ENCODE peak calls at places on chromosomes 7 and 10, in ten cellular contexts. One of them, this sample, is unnamed.

GRCh38 chr10:78471723-78472541 is 438.3 kb downstream of the RPS24 start:
- DNase-seq in transverse colon: no peak
- DNase-seq in erythroblast: no peak
- DNase-seq in body of pancreas: no peak
- DNase-seq in COR-L47: no peak
- DNase-seq in myocyte: no peak
- DNase-seq in naive B cell: no peak
- DNase-seq in endothelial cell: no peak
- DNase-seq in left kidney: peak; percentile 88
- DNase-seq in activated T-helper 2 cell treated with anti-CD3 and anti-CD28 coated beads, Interferon-gamma antibody, Interleukin-2, Interleukin-4, amounts not matched to agents 10 μg/mL and 5 μg/mL and 100 μg/mL, durations not matched to agents 14 hours and 24 hours and 36 hours: no peak
- DNase-seq in this sample: no peak

GRCh38 chr10:48444266-48444665 is 137.8 kb downstream of the MAPK8 start:
- DNase-seq in endothelial cell: no peak
- DNase-seq in erythroblast: peak; percentile 65
- DNase-seq in myocyte: peak; percentile 63
- DNase-seq in left kidney: peak; percentile 58
- DNase-seq in transverse colon: no peak
- DNase-seq in activated T-helper 2 cell treated with anti-CD3 and anti-CD28 coated beads, Interferon-gamma antibody, Interleukin-2, Interleukin-4, amounts not matched to agents 10 μg/mL and 5 μg/mL and 100 μg/mL, durations not matched to agents 14 hours and 24 hours and 36 hours: no peak
- DNase-seq in body of pancreas: no peak
- DNase-seq in COR-L47: peak; percentile 64
- DNase-seq in naive B cell: no peak
- DNase-seq in this sample: no peak

GRCh38 chr7:82012453-82012852 is 242.6 kb upstream of the HGF start:
- DNase-seq in erythroblast: no peak
- DNase-seq in body of pancreas: no peak
- DNase-seq in endothelial cell: no peak
- DNase-seq in naive B cell: no peak
- DNase-seq in transverse colon: no peak
- DNase-seq in myocyte: peak; percentile 9
- DNase-seq in COR-L47: no peak
- DNase-seq in activated T-helper 2 cell treated with anti-CD3 and anti-CD28 coated beads, Interferon-gamma antibody, Interleukin-2, Interleukin-4, amounts not matched to agents 10 μg/mL and 5 μg/mL and 100 μg/mL, durations not matched to agents 14 hours and 24 hours and 36 hours: no peak
- DNase-seq in left kidney: no peak
- DNase-seq in this sample: peak; percentile 44

GRCh38 chr7:47153076-47153475 is 428.8 kb downstream of the TNS3 start:
- DNase-seq in naive B cell: no peak
- DNase-seq in myocyte: peak; percentile 92
- DNase-seq in transverse colon: no peak
- DNase-seq in left kidney: peak; percentile 67
- DNase-seq in activated T-helper 2 cell treated with anti-CD3 and anti-CD28 coated beads, Interferon-gamma antibody, Interleukin-2, Interleukin-4, amounts not matched to agents 10 μg/mL and 5 μg/mL and 100 μg/mL, durations not matched to agents 14 hours and 24 hours and 36 hours: no peak
- DNase-seq in endothelial cell: no peak
- DNase-seq in body of pancreas: peak; percentile 83
- DNase-seq in erythroblast: no peak
- DNase-seq in COR-L47: peak; percentile 56
- DNase-seq in this sample: no peak

GRCh38 chr7:38929460-38930171 is 20.6 kb upstream of the VPS41 start:
- DNase-seq in left kidney: peak; percentile 18
- DNase-seq in COR-L47: no peak
- DNase-seq in activated T-helper 2 cell treated with anti-CD3 and anti-CD28 coated beads, Interferon-gamma antibody, Interleukin-2, Interleukin-4, amounts not matched to agents 10 μg/mL and 5 μg/mL and 100 μg/mL, durations not matched to agents 14 hours and 24 hours and 36 hours: no peak
- DNase-seq in endothelial cell: no peak
- DNase-seq in body of pancreas: peak; percentile 25
- DNase-seq in naive B cell: no peak
- DNase-seq in myocyte: no peak
- DNase-seq in transverse colon: no peak
- DNase-seq in erythroblast: no peak
- DNase-seq in this sample: no peak

GRCh38 chr10:12448729-12449391 is 99.5 kb downstream of the CAMK1D start:
- DNase-seq in activated T-helper 2 cell treated with anti-CD3 and anti-CD28 coated beads, Interferon-gamma antibody, Interleukin-2, Interleukin-4, amounts not matched to agents 10 μg/mL and 5 μg/mL and 100 μg/mL, durations not matched to agents 14 hours and 24 hours and 36 hours: peak; percentile 76
- DNase-seq in endothelial cell: no peak
- DNase-seq in transverse colon: peak; percentile 43
- DNase-seq in naive B cell: peak; percentile 11
- DNase-seq in myocyte: peak; percentile 70
- DNase-seq in body of pancreas: peak; percentile 39
- DNase-seq in left kidney: no peak
- DNase-seq in COR-L47: no peak
- DNase-seq in erythroblast: peak; percentile 9
- DNase-seq in this sample: no peak

GRCh38 chr7:3197567-3198212 is 103.4 kb upstream of the SDK1 start:
- DNase-seq in COR-L47: no peak
- DNase-seq in endothelial cell: no peak
- DNase-seq in erythroblast: no peak
- DNase-seq in transverse colon: no peak
- DNase-seq in activated T-helper 2 cell treated with anti-CD3 and anti-CD28 coated beads, Interferon-gamma antibody, Interleukin-2, Interleukin-4, amounts not matched to agents 10 μg/mL and 5 μg/mL and 100 μg/mL, durations not matched to agents 14 hours and 24 hours and 36 hours: no peak
- DNase-seq in left kidney: peak; percentile 52
- DNase-seq in naive B cell: no peak
- DNase-seq in body of pancreas: no peak
- DNase-seq in myocyte: no peak
- DNase-seq in this sample: no peak

GRCh38 chr7:156611393-156612010 is 29.1 kb upstream of the RNF32 start:
- DNase-seq in erythroblast: no peak
- DNase-seq in myocyte: no peak
- DNase-seq in transverse colon: no peak
- DNase-seq in naive B cell: no peak
- DNase-seq in endothelial cell: no peak
- DNase-seq in activated T-helper 2 cell treated with anti-CD3 and anti-CD28 coated beads, Interferon-gamma antibody, Interleukin-2, Interleukin-4, amounts not matched to agents 10 μg/mL and 5 μg/mL and 100 μg/mL, durations not matched to agents 14 hours and 24 hours and 36 hours: no peak
- DNase-seq in left kidney: peak; percentile 54
- DNase-seq in COR-L47: no peak
- DNase-seq in body of pancreas: no peak
- DNase-seq in this sample: no peak

GRCh38 chr7:95478139-95479037 is 7.4 kb upstream of the ASB4 start:
- DNase-seq in body of pancreas: peak; percentile 34
- DNase-seq in transverse colon: peak; percentile 42
- DNase-seq in endothelial cell: peak; percentile 40
- DNase-seq in activated T-helper 2 cell treated with anti-CD3 and anti-CD28 coated beads, Interferon-gamma antibody, Interleukin-2, Interleukin-4, amounts not matched to agents 10 μg/mL and 5 μg/mL and 100 μg/mL, durations not matched to agents 14 hours and 24 hours and 36 hours: no peak
- DNase-seq in left kidney: peak; percentile 83
- DNase-seq in naive B cell: no peak
- DNase-seq in erythroblast: no peak
- DNase-seq in myocyte: peak; percentile 74
- DNase-seq in COR-L47: peak; percentile 70
- DNase-seq in this sample: no peak

GRCh38 chr7:133977409-133978274 is 149.5 kb upstream of the LRGUK start:
- DNase-seq in left kidney: no peak
- DNase-seq in endothelial cell: no peak
- DNase-seq in activated T-helper 2 cell treated with anti-CD3 and anti-CD28 coated beads, Interferon-gamma antibody, Interleukin-2, Interleukin-4, amounts not matched to agents 10 μg/mL and 5 μg/mL and 100 μg/mL, durations not matched to agents 14 hours and 24 hours and 36 hours: no peak
- DNase-seq in COR-L47: no peak
- DNase-seq in myocyte: no peak
- DNase-seq in body of pancreas: no peak
- DNase-seq in naive B cell: no peak
- DNase-seq in transverse colon: no peak
- DNase-seq in erythroblast: no peak
- DNase-seq in this sample: no peak

GRCh38 chr7:18445916-18446520 is 49.5 kb upstream of the HDAC9 start:
- DNase-seq in erythroblast: no peak
- DNase-seq in body of pancreas: no peak
- DNase-seq in left kidney: no peak
- DNase-seq in COR-L47: no peak
- DNase-seq in endothelial cell: no peak
- DNase-seq in activated T-helper 2 cell treated with anti-CD3 and anti-CD28 coated beads, Interferon-gamma antibody, Interleukin-2, Interleukin-4, amounts not matched to agents 10 μg/mL and 5 μg/mL and 100 μg/mL, durations not matched to agents 14 hours and 24 hours and 36 hours: no peak
- DNase-seq in naive B cell: no peak
- DNase-seq in transverse colon: no peak
- DNase-seq in myocyte: no peak
- DNase-seq in this sample: no peak

GRCh38 chr7:73978681-73979563 is 49.1 kb upstream of the ELN start:
- DNase-seq in endothelial cell: peak; percentile 49
- DNase-seq in COR-L47: no peak
- DNase-seq in erythroblast: peak; percentile 47
- DNase-seq in activated T-helper 2 cell treated with anti-CD3 and anti-CD28 coated beads, Interferon-gamma antibody, Interleukin-2, Interleukin-4, amounts not matched to agents 10 μg/mL and 5 μg/mL and 100 μg/mL, durations not matched to agents 14 hours and 24 hours and 36 hours: no peak
- DNase-seq in transverse colon: peak; percentile 93
- DNase-seq in left kidney: peak; percentile 84
- DNase-seq in naive B cell: no peak
- DNase-seq in myocyte: peak; percentile 73
- DNase-seq in body of pancreas: peak; percentile 92
- DNase-seq in this sample: peak; percentile 38

GRCh38 chr7:17816903-17817302 is 123.4 kb downstream of the SNX13 start:
- DNase-seq in transverse colon: no peak
- DNase-seq in body of pancreas: no peak
- DNase-seq in naive B cell: no peak
- DNase-seq in COR-L47: no peak
- DNase-seq in endothelial cell: no peak
- DNase-seq in erythroblast: no peak
- DNase-seq in myocyte: no peak
- DNase-seq in left kidney: no peak
- DNase-seq in activated T-helper 2 cell treated with anti-CD3 and anti-CD28 coated beads, Interferon-gamma antibody, Interleukin-2, Interleukin-4, amounts not matched to agents 10 μg/mL and 5 μg/mL and 100 μg/mL, durations not matched to agents 14 hours and 24 hours and 36 hours: no peak
- DNase-seq in this sample: no peak

GRCh38 chr10:128035557-128035973 is 90.7 kb downstream of the MKI67 start:
- DNase-seq in activated T-helper 2 cell treated with anti-CD3 and anti-CD28 coated beads, Interferon-gamma antibody, Interleukin-2, Interleukin-4, amounts not matched to agents 10 μg/mL and 5 μg/mL and 100 μg/mL, durations not matched to agents 14 hours and 24 hours and 36 hours: peak; percentile 37
- DNase-seq in endothelial cell: peak; percentile 74
- DNase-seq in erythroblast: peak; percentile 21
- DNase-seq in transverse colon: peak; percentile 68
- DNase-seq in body of pancreas: peak; percentile 34
- DNase-seq in naive B cell: peak; percentile 52
- DNase-seq in myocyte: peak; percentile 55
- DNase-seq in COR-L47: no peak
- DNase-seq in left kidney: peak; percentile 27
- DNase-seq in this sample: no peak

GRCh38 chr10:6201511-6201975 is 1.2 kb upstream of the PFKFB3 start:
- DNase-seq in left kidney: peak; percentile 88
- DNase-seq in erythroblast: peak; percentile 33
- DNase-seq in endothelial cell: peak; percentile 56
- DNase-seq in naive B cell: peak; percentile 58
- DNase-seq in transverse colon: peak; percentile 80
- DNase-seq in COR-L47: no peak
- DNase-seq in myocyte: peak; percentile 53
- DNase-seq in activated T-helper 2 cell treated with anti-CD3 and anti-CD28 coated beads, Interferon-gamma antibody, Interleukin-2, Interleukin-4, amounts not matched to agents 10 μg/mL and 5 μg/mL and 100 μg/mL, durations not matched to agents 14 hours and 24 hours and 36 hours: peak; percentile 83
- DNase-seq in body of pancreas: peak; percentile 84
- DNase-seq in this sample: no peak

GRCh38 chr10:47452495-47453434 is 31.1 kb downstream of the ANXA8 start:
- DNase-seq in endothelial cell: no peak
- DNase-seq in body of pancreas: no peak
- DNase-seq in COR-L47: no peak
- DNase-seq in naive B cell: no peak
- DNase-seq in left kidney: peak; percentile 38
- DNase-seq in transverse colon: no peak
- DNase-seq in activated T-helper 2 cell treated with anti-CD3 and anti-CD28 coated beads, Interferon-gamma antibody, Interleukin-2, Interleukin-4, amounts not matched to agents 10 μg/mL and 5 μg/mL and 100 μg/mL, durations not matched to agents 14 hours and 24 hours and 36 hours: no peak
- DNase-seq in erythroblast: no peak
- DNase-seq in myocyte: peak; percentile 43
- DNase-seq in this sample: no peak

GRCh38 chr7:12942599-12942998 is 255.2 kb downstream of the ARL4A start:
- DNase-seq in activated T-helper 2 cell treated with anti-CD3 and anti-CD28 coated beads, Interferon-gamma antibody, Interleukin-2, Interleukin-4, amounts not matched to agents 10 μg/mL and 5 μg/mL and 100 μg/mL, durations not matched to agents 14 hours and 24 hours and 36 hours: no peak
- DNase-seq in naive B cell: no peak
- DNase-seq in endothelial cell: no peak
- DNase-seq in erythroblast: no peak
- DNase-seq in COR-L47: peak; percentile 62
- DNase-seq in myocyte: no peak
- DNase-seq in transverse colon: no peak
- DNase-seq in left kidney: peak; percentile 52
- DNase-seq in body of pancreas: peak; percentile 43
- DNase-seq in this sample: no peak

GRCh38 chr7:157035302-157035701 is 24.8 kb upstream of the MNX1 start:
- DNase-seq in body of pancreas: no peak
- DNase-seq in myocyte: no peak
- DNase-seq in erythroblast: no peak
- DNase-seq in COR-L47: no peak
- DNase-seq in naive B cell: no peak
- DNase-seq in left kidney: no peak
- DNase-seq in transverse colon: no peak
- DNase-seq in endothelial cell: no peak
- DNase-seq in activated T-helper 2 cell treated with anti-CD3 and anti-CD28 coated beads, Interferon-gamma antibody, Interleukin-2, Interleukin-4, amounts not matched to agents 10 μg/mL and 5 μg/mL and 100 μg/mL, durations not matched to agents 14 hours and 24 hours and 36 hours: no peak
- DNase-seq in this sample: no peak

GRCh38 chr7:111735661-111736323 is 173.5 kb upstream of the IMMP2L start:
- DNase-seq in erythroblast: peak; percentile 58
- DNase-seq in endothelial cell: peak; percentile 74
- DNase-seq in COR-L47: peak; percentile 63
- DNase-seq in naive B cell: peak; percentile 34
- DNase-seq in myocyte: peak; percentile 90
- DNase-seq in activated T-helper 2 cell treated with anti-CD3 and anti-CD28 coated beads, Interferon-gamma antibody, Interleukin-2, Interleukin-4, amounts not matched to agents 10 μg/mL and 5 μg/mL and 100 μg/mL, durations not matched to agents 14 hours and 24 hours and 36 hours: peak; percentile 22
- DNase-seq in left kidney: peak; percentile 84
- DNase-seq in transverse colon: peak; percentile 50
- DNase-seq in body of pancreas: peak; percentile 58
- DNase-seq in this sample: peak; percentile 69

GRCh38 chr7:47724335-47724982 is 142.5 kb upstream of the TNS3 start:
- DNase-seq in erythroblast: no peak
- DNase-seq in endothelial cell: no peak
- DNase-seq in myocyte: peak; percentile 72
- DNase-seq in transverse colon: no peak
- DNase-seq in COR-L47: no peak
- DNase-seq in left kidney: peak; percentile 83
- DNase-seq in body of pancreas: no peak
- DNase-seq in naive B cell: no peak
- DNase-seq in activated T-helper 2 cell treated with anti-CD3 and anti-CD28 coated beads, Interferon-gamma antibody, Interleukin-2, Interleukin-4, amounts not matched to agents 10 μg/mL and 5 μg/mL and 100 μg/mL, durations not matched to agents 14 hours and 24 hours and 36 hours: no peak
- DNase-seq in this sample: no peak

GRCh38 chr7:137944168-137944567 is 57.7 kb downstream of the CREB3L2 start:
- DNase-seq in myocyte: peak; percentile 62
- DNase-seq in erythroblast: no peak
- DNase-seq in endothelial cell: no peak
- DNase-seq in naive B cell: no peak
- DNase-seq in COR-L47: peak; percentile 5
- DNase-seq in activated T-helper 2 cell treated with anti-CD3 and anti-CD28 coated beads, Interferon-gamma antibody, Interleukin-2, Interleukin-4, amounts not matched to agents 10 μg/mL and 5 μg/mL and 100 μg/mL, durations not matched to agents 14 hours and 24 hours and 36 hours: no peak
- DNase-seq in transverse colon: no peak
- DNase-seq in body of pancreas: no peak
- DNase-seq in left kidney: no peak
- DNase-seq in this sample: no peak

GRCh38 chr7:20793686-20794394 is 7.2 kb upstream of the SP8 start:
- DNase-seq in naive B cell: no peak
- DNase-seq in COR-L47: peak; percentile 56
- DNase-seq in body of pancreas: no peak
- DNase-seq in endothelial cell: no peak
- DNase-seq in transverse colon: no peak
- DNase-seq in left kidney: peak; percentile 44
- DNase-seq in erythroblast: no peak
- DNase-seq in myocyte: no peak
- DNase-seq in activated T-helper 2 cell treated with anti-CD3 and anti-CD28 coated beads, Interferon-gamma antibody, Interleukin-2, Interleukin-4, amounts not matched to agents 10 μg/mL and 5 μg/mL and 100 μg/mL, durations not matched to agents 14 hours and 24 hours and 36 hours: no peak
- DNase-seq in this sample: no peak

GRCh38 chr10:26335574-26336093 is 102.5 kb upstream of the APBB1IP start:
- DNase-seq in activated T-helper 2 cell treated with anti-CD3 and anti-CD28 coated beads, Interferon-gamma antibody, Interleukin-2, Interleukin-4, amounts not matched to agents 10 μg/mL and 5 μg/mL and 100 μg/mL, durations not matched to agents 14 hours and 24 hours and 36 hours: no peak
- DNase-seq in naive B cell: no peak
- DNase-seq in body of pancreas: no peak
- DNase-seq in myocyte: no peak
- DNase-seq in COR-L47: no peak
- DNase-seq in erythroblast: no peak
- DNase-seq in transverse colon: no peak
- DNase-seq in endothelial cell: no peak
- DNase-seq in left kidney: no peak
- DNase-seq in this sample: no peak

GRCh38 chr7:98565114-98565513 is 52.0 kb upstream of the NPTX2 start:
- DNase-seq in erythroblast: no peak
- DNase-seq in transverse colon: no peak
- DNase-seq in endothelial cell: no peak
- DNase-seq in myocyte: no peak
- DNase-seq in COR-L47: no peak
- DNase-seq in naive B cell: no peak
- DNase-seq in activated T-helper 2 cell treated with anti-CD3 and anti-CD28 coated beads, Interferon-gamma antibody, Interleukin-2, Interleukin-4, amounts not matched to agents 10 μg/mL and 5 μg/mL and 100 μg/mL, durations not matched to agents 14 hours and 24 hours and 36 hours: no peak
- DNase-seq in body of pancreas: no peak
- DNase-seq in left kidney: no peak
- DNase-seq in this sample: no peak

GRCh38 chr7:92809397-92810241 is 26.8 kb downstream of the CDK6 start:
- DNase-seq in erythroblast: peak; percentile 88
- DNase-seq in body of pancreas: peak; percentile 91
- DNase-seq in transverse colon: peak; percentile 81
- DNase-seq in left kidney: peak; percentile 87
- DNase-seq in COR-L47: no peak
- DNase-seq in naive B cell: no peak
- DNase-seq in endothelial cell: peak; percentile 24
- DNase-seq in myocyte: peak; percentile 84
- DNase-seq in activated T-helper 2 cell treated with anti-CD3 and anti-CD28 coated beads, Interferon-gamma antibody, Interleukin-2, Interleukin-4, amounts not matched to agents 10 μg/mL and 5 μg/mL and 100 μg/mL, durations not matched to agents 14 hours and 24 hours and 36 hours: peak; percentile 71
- DNase-seq in this sample: no peak

GRCh38 chr7:152851881-152852417 is 92.4 kb downstream of the ACTR3B start:
- DNase-seq in activated T-helper 2 cell treated with anti-CD3 and anti-CD28 coated beads, Interferon-gamma antibody, Interleukin-2, Interleukin-4, amounts not matched to agents 10 μg/mL and 5 μg/mL and 100 μg/mL, durations not matched to agents 14 hours and 24 hours and 36 hours: no peak
- DNase-seq in naive B cell: no peak
- DNase-seq in myocyte: peak; percentile 70
- DNase-seq in erythroblast: no peak
- DNase-seq in COR-L47: no peak
- DNase-seq in body of pancreas: no peak
- DNase-seq in transverse colon: no peak
- DNase-seq in left kidney: no peak
- DNase-seq in endothelial cell: no peak
- DNase-seq in this sample: no peak

GRCh38 chr10:44891721-44892120 is 19.4 kb upstream of the TMEM72 start:
- DNase-seq in transverse colon: no peak
- DNase-seq in erythroblast: no peak
- DNase-seq in left kidney: no peak
- DNase-seq in COR-L47: no peak
- DNase-seq in activated T-helper 2 cell treated with anti-CD3 and anti-CD28 coated beads, Interferon-gamma antibody, Interleukin-2, Interleukin-4, amounts not matched to agents 10 μg/mL and 5 μg/mL and 100 μg/mL, durations not matched to agents 14 hours and 24 hours and 36 hours: no peak
- DNase-seq in body of pancreas: no peak
- DNase-seq in myocyte: no peak
- DNase-seq in naive B cell: no peak
- DNase-seq in endothelial cell: no peak
- DNase-seq in this sample: no peak

GRCh38 chr10:124704428-124704805 is 39.8 kb downstream of the FAM53B start:
- DNase-seq in activated T-helper 2 cell treated with anti-CD3 and anti-CD28 coated beads, Interferon-gamma antibody, Interleukin-2, Interleukin-4, amounts not matched to agents 10 μg/mL and 5 μg/mL and 100 μg/mL, durations not matched to agents 14 hours and 24 hours and 36 hours: no peak
- DNase-seq in COR-L47: no peak
- DNase-seq in left kidney: no peak
- DNase-seq in transverse colon: no peak
- DNase-seq in naive B cell: no peak
- DNase-seq in erythroblast: no peak
- DNase-seq in body of pancreas: no peak
- DNase-seq in myocyte: no peak
- DNase-seq in endothelial cell: no peak
- DNase-seq in this sample: no peak